ENCODE peak calls at places on chromosomes 7 and 10, in six cellular contexts. K, X, J, P, W and C are unnamed samples.

GRCh38 chr10:68154211-68154497 is 44.9 kb downstream of the MYPN start:
- DNase-seq in W (no peak), K (no peak), P (peak; percentile 29), J (no peak), X (no peak), C (peak; percentile 61)

GRCh38 chr10:62130948-62131347 is 137.7 kb downstream of the RTKN2 start:
- DNase-seq in K (no peak), J (no peak), X (no peak), P (peak; percentile 94), W (no peak), C (peak; percentile 98)

GRCh38 chr7:132575987-132576722 is at the start of gene PLXNA4:
- DNase-seq in X (no peak), W (no peak), K (no peak), J (no peak), P (no peak), C (peak; percentile 29)

GRCh38 chr7:14691597-14692203 is 210.9 kb downstream of the DGKB start:
- DNase-seq in X (peak; percentile 18), K (no peak), P (peak; percentile 56), J (peak; percentile 42), W (no peak), C (peak; percentile 32)

GRCh38 chr7:12570529-12571461 is at the start of gene SCIN:
- DNase-seq in W (no peak), K (no peak), J (no peak), X (no peak), P (peak; percentile 11), C (peak; percentile 2)

GRCh38 chr7:143285806-143286521 is 1.2 kb downstream of the TMEM139 start:
- DNase-seq in J (no peak), P (no peak), X (no peak), K (no peak), W (no peak), C (no peak)

GRCh38 chr10:86337121-86337601 is 29.4 kb downstream of the GRID1 start:
- DNase-seq in W (no peak), P (no peak), K (peak; percentile 43), X (no peak), J (no peak), C (no peak)

GRCh38 chr10:3467052-3467906 is 294.7 kb upstream of the PITRM1 start:
- DNase-seq in J (no peak), W (no peak), X (no peak), P (peak; percentile 100), K (peak; percentile 89), C (peak; percentile 98)

GRCh38 chr7:105691029-105691691 is 109.9 kb upstream of the EFCAB10 start:
- DNase-seq in P (peak; percentile 65), X (no peak), W (no peak), J (no peak), K (no peak), C (peak; percentile 26)